ENCODE peak calls at places on chromosomes 6 and 20, in ten cellular contexts. H is esophagus muscularis mucosa; B is transverse colon; N is astrocyte of the cerebellum; X is neural progenitor cell; Q is GM06990; E is RWPE2; V is choroid plexus epithelial cell; U is left lung; S is CD8-positive, alpha-beta T cell. W is an unnamed sample.

GRCh38 chr6:133892444-133893323 is 3.8 kb downstream of the TCF21 start:
- DNase-seq in V (no peak), H (no peak), B (no peak), N (no peak), E (no peak), U (no peak), X (peak; percentile 72), S (no peak), Q (no peak), W (no peak)

GRCh38 chr6:157407637-157408036 is 26.6 kb downstream of the ZDHHC14 start:
- DNase-seq in E (no peak), S (no peak), Q (no peak), U (no peak), B (no peak), H (no peak), N (no peak), V (no peak), X (no peak), W (no peak)

GRCh38 chr6:144675231-144675861 is 390.2 kb downstream of the UTRN start:
- DNase-seq in X (no peak), Q (no peak), U (peak; percentile 52), V (peak; percentile 96), B (peak; percentile 69), E (no peak), S (no peak), H (no peak), N (peak; percentile 67), W (peak; percentile 31)

GRCh38 chr6:170135821-170136471 is 154.9 kb downstream of the DLL1 start:
- DNase-seq in Q (no peak), S (no peak), V (no peak), H (no peak), U (peak; percentile 22), N (no peak), B (no peak), E (peak; percentile 54), X (no peak), W (no peak)

GRCh38 chr20:53126185-53126584 is 154.0 kb downstream of the TSHZ2 start:
- DNase-seq in H (no peak), B (no peak), Q (no peak), X (peak; percentile 20), E (no peak), V (no peak), U (no peak), N (no peak), S (no peak), W (peak; percentile 26)

GRCh38 chr20:46348231-46348803 is 40.0 kb upstream of the CDH22 start:
- DNase-seq in U (no peak), H (no peak), N (no peak), S (no peak), X (peak; percentile 81), E (no peak), Q (no peak), B (no peak), V (peak; percentile 75), W (peak; percentile 44)

GRCh38 chr6:160063771-160064413 is 57.7 kb upstream of the SLC22A1 start:
- DNase-seq in B (no peak), Q (no peak), S (no peak), E (no peak), X (no peak), U (no peak), H (no peak), V (no peak), N (no peak), W (no peak)

GRCh38 chr6:36642913-36643817 is 35.3 kb upstream of the CDKN1A start:
- DNase-seq in B (peak; percentile 95), Q (no peak), V (peak; percentile 56), N (peak; percentile 62), H (peak; percentile 94), S (no peak), E (peak; percentile 86), X (no peak), U (peak; percentile 76), W (peak; percentile 96)

GRCh38 chr6:54892831-54893230 is 46.3 kb downstream of the FAM83B start:
- DNase-seq in N (no peak), Q (no peak), V (peak; percentile 20), E (no peak), U (no peak), H (no peak), B (no peak), X (peak; percentile 4), S (no peak), W (peak; percentile 89)

GRCh38 chr20:44886276-44886671 is 769 bp downstream of the YWHAB start:
- DNase-seq in E (no peak), Q (no peak), N (no peak), U (no peak), S (no peak), V (no peak), X (no peak), H (no peak), B (no peak), W (no peak)

GRCh38 chr20:44886828-44887227 is 1.3 kb downstream of the YWHAB start:
- DNase-seq in N (no peak), Q (no peak), U (no peak), B (no peak), V (peak; percentile 11), E (no peak), X (no peak), S (no peak), H (no peak), W (no peak)

GRCh38 chr20:44887466-44887865 is 2.0 kb downstream of the YWHAB start:
- DNase-seq in U (no peak), B (no peak), V (no peak), N (no peak), X (no peak), H (no peak), S (no peak), Q (no peak), E (no peak), W (no peak)

GRCh38 chr20:44884907-44885391 is 556 bp upstream of the YWHAB start:
- DNase-seq in X (no peak), E (no peak), N (no peak), S (no peak), U (no peak), H (no peak), V (no peak), B (no peak), Q (no peak), W (no peak)

GRCh38 chr20:44885392-44886275 is at the start of gene YWHAB:
- DNase-seq in E (peak; percentile 100), Q (peak; percentile 98), V (peak; percentile 98), S (peak; percentile 98), X (peak; percentile 99), B (peak; percentile 99), N (peak; percentile 92), U (peak; percentile 99), H (peak; percentile 100), W (peak; percentile 93)
- TF ChIP-seq CTCF in E (no peak), Q (no peak), V (no peak), S (no peak), X (peak; percentile 11), B (peak; percentile 27), N (peak; percentile 6), U (peak; percentile 22), H (no peak), W (no peak)

GRCh38 chr6:96923400-96923799 is 1.1 kb upstream of the KLHL32 start:
- DNase-seq in Q (no peak), H (no peak), E (no peak), N (no peak), X (no peak), B (no peak), S (no peak), U (no peak), V (no peak), W (no peak)
- H3K4me3 ChIP-seq in Q (no peak overlapping the region), H (no peak overlapping the region), E (no peak overlapping the region), N (no peak overlapping the region), X (no peak overlapping the region), B (no peak overlapping the region), S (no peak overlapping the region), U (no peak overlapping the region), V (no peak overlapping the region), W (no peak overlapping the region)

GRCh38 chr6:30340589-30341054 is 4.3 kb upstream of the RPP21 start:
- DNase-seq in Q (no peak), N (no peak), U (no peak), H (no peak), E (no peak), X (no peak), B (no peak), S (no peak), V (no peak), W (no peak)

GRCh38 chr6:30344868-30345671 is at the start of gene RPP21:
- DNase-seq in B (peak; percentile 91), E (peak; percentile 85), H (no peak), V (peak; percentile 76), U (peak; percentile 89), X (peak; percentile 89), Q (peak; percentile 90), S (peak; percentile 81), N (peak; percentile 40), W (peak; percentile 60)

GRCh38 chr6:30341728-30342127 is 3.2 kb upstream of the RPP21 start:
- DNase-seq in X (no peak), U (no peak), E (no peak), S (no peak), N (no peak), V (no peak), Q (no peak), H (no peak), B (no peak), W (no peak)

GRCh38 chr6:30344191-30344867 is 627 bp upstream of the RPP21 start:
- DNase-seq in X (no peak), Q (no peak), V (no peak), E (no peak), S (no peak), U (no peak), N (no peak), B (no peak), H (no peak), W (no peak)

GRCh38 chr6:30341249-30341648 is 3.7 kb upstream of the RPP21 start:
- DNase-seq in B (no peak), Q (no peak), S (no peak), U (no peak), H (no peak), X (no peak), E (no peak), V (no peak), N (no peak), W (no peak)
- TF ChIP-seq CTCF in B (no peak), Q (no peak), S (no peak), U (no peak), H (no peak), X (no peak), E (no peak), V (no peak), N (no peak), W (no peak)

DNA sequence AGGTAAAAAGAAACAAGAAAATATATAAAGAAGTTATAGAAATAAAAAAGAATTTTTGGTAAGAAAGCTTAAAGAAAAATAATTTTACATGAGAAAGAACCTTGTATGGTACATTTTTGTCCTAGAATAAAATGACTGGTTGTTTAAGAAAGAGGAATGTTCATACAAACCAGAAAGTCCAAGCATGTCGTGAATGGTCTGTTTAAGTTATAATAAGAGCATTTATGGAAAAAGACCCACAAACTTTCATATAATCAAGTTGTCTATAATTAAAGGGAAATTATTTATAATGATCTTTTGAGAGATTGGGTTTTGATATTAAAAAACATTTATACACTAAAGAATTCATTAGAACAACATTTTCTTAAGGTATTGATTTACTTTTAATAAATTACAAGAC is 27.8 kb upstream of the FAM110A start:
- DNase-seq in U (no peak), X (peak; percentile 70), H (no peak), S (no peak), Q (no peak), E (no peak), V (peak; percentile 23), N (no peak), B (no peak), W (peak; percentile 36)
- H3K4me3 ChIP-seq in U (no peak overlapping the region), X (no peak overlapping the region), H (no peak overlapping the region), S (no peak overlapping the region), Q (no peak overlapping the region), E (no peak overlapping the region), V (no peak overlapping the region), N (no peak overlapping the region), B (no peak overlapping the region), W (no peak overlapping the region)

W was measured in fibroblast of mammary gland.